ENCODE peak calls at places on chromosomes 4 and X, in five cellular contexts. D is GM13977, M is dorsolateral prefrontal cortex, Z is fibroblast of the aortic adventitia, I is MM.1S. X is an unnamed sample.

GRCh38 chrX:107154787-107155620 is 36.4 kb upstream of the RBM41 start:
- DNase-seq in I (no peak), Z (peak), D (no peak), M (no peak), X (no peak)

GRCh38 chr4:85708468-85708867 is 233.5 kb downstream of the ARHGAP24 start:
- DNase-seq in Z (no peak), D (no peak), M (no peak), I (no peak), X (no peak)

GRCh38 chr4:143437476-143437875 is 76.0 kb upstream of the SMARCA5 start:
- DNase-seq in D (no peak), Z (no peak), M (no peak), I (no peak), X (no peak)

GRCh38 chr4:52824603-52825310 is 37.4 kb upstream of the RASL11B start:
- DNase-seq in M (peak), Z (peak), D (no peak), I (no peak), X (no peak)

GRCh38 chrX:13898603-13899002 is 81.7 kb upstream of the GPM6B start:
- DNase-seq in D (no peak), Z (no peak), M (no peak), I (no peak), X (no peak)

GRCh38 chr4:6322761-6323566 is 53.3 kb downstream of the WFS1 start:
- DNase-seq in Z (no peak), I (peak), D (no peak), M (no peak), X (no peak)

GRCh38 chr4:7087036-7087435 is 19.2 kb upstream of the GRPEL1 start:
- DNase-seq in M (no peak), I (no peak), Z (no peak), D (no peak), X (no peak)

GRCh38 chr4:57854748-57855147 is 744.6 kb upstream of the IGFBP7 start:
- DNase-seq in Z (no peak), I (peak), D (no peak), M (no peak), X (no peak)

GRCh38 chrX:69674891-69675290 is 59.0 kb downstream of the EDA start:
- DNase-seq in I (no peak), D (no peak), Z (no peak), M (no peak), X (no peak)

GRCh38 chr4:181766061-181766460 is 477.1 kb upstream of the TENM3 start:
- DNase-seq in I (no peak), M (no peak), D (no peak), Z (no peak), X (no peak)

GRCh38 chrX:112636951-112637541 is 42.7 kb downstream of the LHFPL1 start:
- DNase-seq in D (no peak), Z (peak), I (no peak), M (no peak), X (no peak)

GRCh38 chrX:11758400-11759171 is 549 bp downstream of the MSL3 start:
- DNase-seq in I (peak), Z (peak), D (peak), M (peak), X (peak)

GRCh38 chr4:140243345-140243753 is 89.4 kb upstream of the MAML3 start:
- DNase-seq in M (no peak), D (peak), Z (no peak), I (no peak), X (no peak)

GRCh38 chr4:88690355-88690754 is 7.3 kb downstream of the NAP1L5 start:
- DNase-seq in D (no peak), I (no peak), M (no peak), Z (peak), X (no peak)

GRCh38 chrX:136146614-136147319 is 566 bp upstream of the FHL1 start:
- DNase-seq in D (peak), Z (no peak), I (peak), M (peak), X (no peak)

GRCh38 chrX:78199851-78200250 is 60.4 kb upstream of the TAF9B start:
- DNase-seq in I (peak), M (no peak), Z (peak), D (peak), X (no peak)

GRCh38 chr4:20839957-20840356 is 139.7 kb downstream of the PACRGL start:
- DNase-seq in Z (peak), M (no peak), I (no peak), D (no peak), X (no peak)

GRCh38 chr4:126992910-126993309 is 639.8 kb upstream of the INTU start:
- DNase-seq in D (no peak), I (no peak), Z (no peak), M (no peak), X (no peak)

GRCh38 chrX:154411981-154412340 is 622 bp downstream of the TAFAZZIN start:
- DNase-seq in M (peak), I (peak), Z (peak), D (peak), X (peak)

GRCh38 chr4:1490906-1491629 is 84.8 kb upstream of the NKX1-1 start:
- DNase-seq in M (no peak), D (no peak), Z (no peak), I (no peak), X (no peak)

GRCh38 chr4:8131826-8132225 is 26.8 kb downstream of the ABLIM2 start:
- DNase-seq in I (no peak), M (no peak), Z (no peak), D (no peak), X (no peak)

GRCh38 chr4:134935320-134935719 is 733.7 kb upstream of the PABPC4L start:
- DNase-seq in Z (no peak), I (peak), M (no peak), D (no peak), X (no peak)

GRCh38 chrX:152450076-152450475 is 1.0 kb downstream of the GABRA3 start:
- DNase-seq in M (no peak), I (no peak), D (no peak), Z (no peak), X (no peak)

GRCh38 chr4:1745697-1746096 is 24.4 kb downstream of the TACC3 start:
- DNase-seq in I (no peak), M (no peak), Z (no peak), D (no peak), X (no peak)

GRCh38 chrX:41027388-41027787 is 57.9 kb upstream of the USP9X start:
- DNase-seq in Z (peak), M (no peak), D (no peak), I (no peak), X (no peak)

GRCh38 chr4:77818667-77819408 is at the start of gene CNOT6L:
- DNase-seq in Z (peak), D (peak), I (peak), M (peak), X (no peak)

GRCh38 chr4:110197421-110198398 is 705 bp downstream of the ELOVL6 start:
- DNase-seq in I (peak), M (peak), Z (peak), D (peak), X (no peak)

GRCh38 chr4:173490817-173491518 is 39.1 kb downstream of the HAND2 start:
- DNase-seq in D (no peak), Z (peak), I (no peak), M (no peak), X (no peak)

GRCh38 chrX:119885554-119886428 is 9.9 kb upstream of the AKAP14 start:
- DNase-seq in I (peak), D (no peak), M (no peak), Z (peak), X (no peak)

DNA sequence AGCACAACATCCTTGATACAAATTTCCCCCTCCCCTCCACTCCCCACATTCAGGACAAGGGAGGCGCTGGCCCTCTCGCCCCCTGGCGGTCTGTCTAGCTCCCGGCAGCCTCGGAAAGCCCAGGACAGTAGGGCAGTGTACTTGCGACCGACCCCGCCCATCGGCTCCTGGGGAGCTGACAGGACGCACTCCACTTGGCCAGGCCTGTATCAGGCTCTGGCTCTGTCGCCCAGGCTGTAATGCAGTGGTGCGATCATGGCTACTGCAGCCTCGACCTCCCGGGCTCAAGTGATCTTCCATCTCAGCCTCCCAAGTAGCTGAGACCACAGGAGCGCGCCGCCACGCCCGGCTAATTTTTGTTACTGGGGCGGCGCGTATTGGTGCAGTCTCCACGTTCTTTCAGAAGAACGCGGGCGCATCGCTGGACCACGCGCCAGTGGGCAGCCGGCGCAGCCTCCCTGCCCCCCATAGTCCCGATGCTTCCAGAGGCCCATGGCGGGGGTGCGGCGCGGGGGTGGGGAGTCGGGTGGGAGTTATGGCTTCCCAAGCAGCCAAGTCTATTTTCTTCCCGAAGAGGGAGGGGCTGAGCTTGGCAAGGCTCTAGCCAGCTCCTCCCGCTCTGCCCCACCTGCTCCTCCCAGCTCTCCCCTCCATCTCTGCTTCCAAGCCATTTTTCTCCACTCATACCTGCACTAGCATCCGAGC is 7.8 kb upstream of the AKAP14 start:
- DNase-seq in Z (no peak), M (peak), D (peak), I (no peak), X (no peak)
- TF ChIP-seq CTCF in Z (peak), M (peak), D (peak), I (peak), X (peak)

GRCh38 chrX:19599253-19599652 is 83.9 kb upstream of the MAP3K15 start:
- DNase-seq in D (no peak), M (no peak), Z (no peak), I (no peak), X (no peak)

GRCh38 chrX:19595036-19595435 is 79.7 kb upstream of the MAP3K15 start:
- DNase-seq in I (peak), D (no peak), Z (peak), M (no peak), X (no peak)

GRCh38 chrX:19592952-19593351 is 77.6 kb upstream of the MAP3K15 start:
- DNase-seq in D (no peak), M (no peak), Z (no peak), I (no peak), X (no peak)

GRCh38 chrX:19589105-19589504 is 73.8 kb upstream of the MAP3K15 start:
- DNase-seq in Z (no peak), M (no peak), I (no peak), D (no peak), X (no peak)

DNA sequence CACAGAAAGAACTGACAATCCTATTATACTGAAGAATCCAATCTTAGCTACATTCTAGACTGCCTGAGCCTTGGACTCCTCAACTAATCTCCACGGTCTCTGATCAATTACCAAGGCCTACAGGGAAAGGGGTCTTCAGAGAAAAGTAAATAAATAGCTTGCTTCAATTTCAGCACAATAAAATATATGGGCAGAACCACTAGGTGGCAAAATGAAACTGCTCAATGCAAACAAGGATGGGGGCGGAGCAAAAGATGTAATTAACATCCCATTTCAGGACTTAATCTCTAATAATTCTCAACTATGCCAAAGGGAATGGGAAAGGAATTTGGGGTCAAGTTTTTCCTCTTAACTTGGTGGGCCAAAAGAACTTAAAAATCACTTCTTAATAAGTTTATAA is 78.4 kb upstream of the MAP3K15 start:
- DNase-seq in M (no peak), Z (peak), I (peak), D (no peak), X (no peak)
- TF ChIP-seq CTCF in M (peak), Z (peak), I (peak), D (peak), X (peak)

GRCh38 chr4:98260579-98261290 is 449 bp upstream of the RAP1GDS1 start:
- DNase-seq in Z (peak), M (peak), I (peak), D (peak), X (peak)
- TF ChIP-seq CTCF in Z (no peak), M (no peak), I (no peak), D (no peak), X (no peak)

GRCh38 chr4:163556169-163556568 is 61.7 kb downstream of the TMA16 start:
- DNase-seq in M (no peak), I (no peak), D (peak), Z (no peak), X (no peak)
- TF ChIP-seq CTCF in M (peak), I (peak), D (peak), Z (no peak), X (peak)

GRCh38 chr4:113064244-113064643 is 14.8 kb downstream of the ANK2 start:
- DNase-seq in D (no peak), I (no peak), Z (no peak), M (no peak), X (no peak)
- TF ChIP-seq CTCF in D (no peak), I (no peak), Z (no peak), M (no peak), X (no peak)

DNA sequence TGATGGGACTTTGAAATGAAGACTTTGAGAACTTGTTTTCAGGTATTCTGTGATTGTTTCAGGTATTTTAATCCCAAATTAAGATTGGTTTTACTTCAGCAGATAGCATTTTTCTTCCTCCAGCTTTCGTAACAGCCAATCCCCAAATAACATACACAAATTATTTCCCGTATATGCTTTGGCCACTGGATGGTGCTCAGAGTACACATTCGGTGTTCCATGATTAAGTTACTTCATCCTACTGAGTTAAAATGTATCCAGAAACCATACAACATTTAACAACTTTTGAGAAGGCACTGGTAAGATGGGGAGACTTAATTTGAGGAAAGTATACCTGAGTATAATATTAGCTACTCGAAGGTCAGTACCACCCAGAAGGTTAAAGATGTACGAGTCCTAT is 233.4 kb upstream of the FAM47A start:
- DNase-seq in Z (peak), M (no peak), D (no peak), I (no peak), X (no peak)
- TF ChIP-seq CTCF in Z (peak), M (peak), D (no peak), I (no peak), X (peak)

GRCh38 chrX:38192007-38192625 is 28.6 kb downstream of the SRPX start:
- DNase-seq in D (peak), M (no peak), Z (no peak), I (no peak), X (no peak)
- TF ChIP-seq CTCF in D (peak), M (peak), Z (peak), I (peak), X (peak)

DNA sequence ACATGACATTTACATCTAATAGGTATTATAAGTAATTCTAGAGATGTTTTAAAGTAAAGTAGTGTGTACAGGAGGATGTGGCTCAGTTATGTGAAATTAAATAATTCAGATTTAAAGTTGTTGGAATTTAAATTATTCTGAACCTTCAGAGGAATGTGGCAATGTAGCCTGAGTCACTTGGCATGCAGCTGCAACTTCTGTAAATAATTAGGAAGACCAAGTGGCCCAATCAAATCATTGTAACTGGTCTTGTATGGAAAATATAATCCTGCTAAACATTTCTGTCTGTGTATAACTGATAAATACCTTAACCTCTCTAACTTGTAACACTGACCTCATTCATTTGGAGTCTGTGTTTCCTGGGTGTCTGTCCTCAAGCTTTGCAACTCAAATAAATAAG is 828.9 kb downstream of the GLUD2 start:
- DNase-seq in Z (peak), I (no peak), D (no peak), M (no peak), X (no peak)
- TF ChIP-seq CTCF in Z (no peak), I (no peak), D (no peak), M (no peak), X (no peak)